ENCODE peak calls at places on chromosome 7, in ten cellular contexts. X is foreskin fibroblast; D is A549; T is NCI-H1092 treated with DMSO at 0.1 percent for 48 hours; S is PC-9; H is keratinocyte; C is pancreas; O is T-helper 2 cell; Y is EH; A is naive thymus-derived CD8-positive, alpha-beta T cell. M is an unnamed sample.

GRCh38 chr7:116236020-116236630 is 25.8 kb downstream of the TES start:
- DNase-seq in X (peak), D (peak), T (peak), S (no peak), H (no peak), C (no peak), O (no peak), Y (peak), A (peak), M (peak)

GRCh38 chr7:5646846-5647245 is 134.6 kb downstream of the RNF216 start:
- DNase-seq in X (peak), D (no peak), T (no peak), S (peak), H (peak), C (no peak), O (no peak), Y (peak), A (no peak), M (no peak)

GRCh38 chr7:80589561-80590083 is 48.8 kb upstream of the CD36 start:
- DNase-seq in X (no peak), D (no peak), T (no peak), S (no peak), H (no peak), C (no peak), O (no peak), Y (no peak), A (no peak), M (no peak)

GRCh38 chr7:148750442-148751355 is 52.0 kb downstream of the CUL1 start:
- DNase-seq in X (no peak), D (no peak), T (no peak), S (no peak), H (no peak), C (no peak), O (no peak), Y (no peak), A (no peak), M (no peak)

GRCh38 chr7:105578496-105578895 is 2.8 kb downstream of the EFCAB10 start:
- DNase-seq in X (peak), D (no peak), T (no peak), S (no peak), H (no peak), C (no peak), O (no peak), Y (peak), A (no peak), M (no peak)

GRCh38 chr7:27223941-27224590 is 18.5 kb upstream of the EVX1 start:
- DNase-seq in X (no peak), D (no peak), T (no peak), S (no peak), H (no peak), C (no peak), O (no peak), Y (no peak), A (no peak), M (no peak)

GRCh38 chr7:128056901-128057300 is 25.7 kb upstream of the LRRC4 start:
- DNase-seq in X (peak), D (no peak), T (no peak), S (no peak), H (no peak), C (no peak), O (no peak), Y (peak), A (no peak), M (no peak)

GRCh38 chr7:158246272-158246959 is 341.2 kb downstream of the PTPRN2 start:
- DNase-seq in X (no peak), D (no peak), T (no peak), S (no peak), H (no peak), C (no peak), O (no peak), Y (no peak), A (no peak), M (no peak)

GRCh38 chr7:5237286-5237685 is 45.5 kb upstream of the SLC29A4 start:
- DNase-seq in X (peak), D (no peak), T (no peak), S (no peak), H (no peak), C (no peak), O (no peak), Y (peak), A (no peak), M (no peak)

GRCh38 chr7:27031289-27032172 is 64.3 kb downstream of the HOXA1 start:
- DNase-seq in X (peak), D (no peak), T (no peak), S (peak), H (no peak), C (no peak), O (no peak), Y (peak), A (no peak), M (no peak)

GRCh38 chr7:548401-548800 is 28.8 kb upstream of the PDGFA start:
- DNase-seq in X (no peak), D (no peak), T (no peak), S (no peak), H (no peak), C (no peak), O (no peak), Y (no peak), A (no peak), M (no peak)

GRCh38 chr7:131747625-131748024 is 191.2 kb upstream of the PODXL start:
- DNase-seq in X (no peak), D (no peak), T (no peak), S (no peak), H (no peak), C (no peak), O (no peak), Y (no peak), A (no peak), M (no peak)

M was measured in Calu3.